ENCODE peak calls at places on chromosome 13, in five cellular contexts. V, X, J, E and G are unnamed samples.

GRCh38 chr13:97866346-97866745 is 87.1 kb upstream of the IPO5 start:
- DNase-seq in V (no peak), X (no peak), J (no peak), E (no peak), G (no peak)

GRCh38 chr13:39672378-39673132 is 17.1 kb downstream of the COG6 start:
- DNase-seq in V (no peak), X (no peak), J (no peak), E (no peak), G (no peak)

GRCh38 chr13:67377919-67378318 is 147.8 kb upstream of the PCDH9 start:
- DNase-seq in V (no peak), X (no peak), J (no peak), E (no peak), G (no peak)

GRCh38 chr13:49304763-49305695 is 57.3 kb downstream of the CDADC1 start:
- DNase-seq in V (no peak), X (no peak), J (no peak), E (no peak), G (no peak)

GRCh38 chr13:25085125-25085742 is 10.7 kb upstream of the PABPC3 start:
- DNase-seq in V (no peak), X (peak), J (peak), E (peak), G (peak)

GRCh38 chr13:46389985-46390384 is 2.9 kb upstream of the RUBCNL start:
- DNase-seq in V (no peak), X (peak), J (peak), E (no peak), G (peak)

GRCh38 chr13:77521194-77521593 is 14.3 kb upstream of the SCEL start:
- DNase-seq in V (no peak), X (no peak), J (no peak), E (no peak), G (no peak)

GRCh38 chr13:25375727-25376358 is 4.1 kb downstream of the ATP8A2 start:
- DNase-seq in V (peak), X (peak), J (no peak), E (peak), G (peak)

GRCh38 chr13:111174377-111174776 is 59.3 kb downstream of the ARHGEF7 start:
- DNase-seq in V (no peak), X (no peak), J (no peak), E (no peak), G (no peak)

GRCh38 chr13:43331676-43332075 is 308.3 kb downstream of the DNAJC15 start:
- DNase-seq in V (no peak), X (peak), J (peak), E (no peak), G (peak)

GRCh38 chr13:51229731-51230130 is 7.5 kb downstream of the FAM124A start:
- DNase-seq in V (no peak), X (no peak), J (no peak), E (no peak), G (no peak)

GRCh38 chr13:37369618-37370017 is 228.9 kb downstream of the POSTN start:
- DNase-seq in V (no peak), X (peak), J (no peak), E (no peak), G (no peak)

GRCh38 chr13:45101327-45102018 is 18.8 kb upstream of the GTF2F2 start:
- DNase-seq in V (no peak), X (peak), J (no peak), E (no peak), G (peak)

GRCh38 chr13:113903361-113903760 is 39.5 kb upstream of the GAS6 start:
- DNase-seq in V (no peak), X (no peak), J (no peak), E (no peak), G (no peak)

GRCh38 chr13:108679989-108680388 is 50.6 kb downstream of the MYO16 start:
- DNase-seq in V (no peak), X (no peak), J (no peak), E (no peak), G (no peak)

GRCh38 chr13:48278806-48279205 is 24.7 kb upstream of the RB1 start:
- DNase-seq in V (no peak), X (no peak), J (no peak), E (no peak), G (no peak)